ENCODE peak calls at places on chromosome 2, in eight cellular contexts. A is EL; R is erythroblast; W is stimulated activated CD4-positive, alpha-beta T cell treated with anti-CD3 and anti-CD28 coated beads, Interleukin-15, amount 100 ng/mL, for 1 hour; C is H7; F is activated T-helper 1 cell treated with anti-CD3 and anti-CD28 coated beads, Interleukin-2, amount 50 U/mL, for 16 hours; N is sigmoid colon; O is anterior cingulate cortex. M is an unnamed sample.

GRCh38 chr2:148459300-148459891 is 185.2 kb upstream of the EPC2 start:
- DNase-seq in A (peak; percentile 13), R (no peak), W (no peak), C (no peak), F (no peak), N (no peak), O (no peak), M (no peak)

GRCh38 chr2:23521060-23521459 is 136.1 kb downstream of the KLHL29 start:
- DNase-seq in A (no peak), R (no peak), W (no peak), C (peak; percentile 54), F (no peak), N (no peak), O (no peak), M (no peak)

GRCh38 chr2:62314291-62314690 is 118.4 kb downstream of the B3GNT2 start:
- DNase-seq in A (no peak), R (no peak), W (no peak), C (no peak), F (no peak), N (no peak), O (no peak), M (no peak)

GRCh38 chr2:98800330-98801064 is 69.6 kb upstream of the MGAT4A start:
- DNase-seq in A (no peak), R (no peak), W (no peak), C (no peak), F (no peak), N (no peak), O (no peak), M (no peak)

GRCh38 chr2:71670430-71670795 is 217.1 kb downstream of the DYSF start:
- DNase-seq in A (no peak), R (no peak), W (no peak), C (no peak), F (no peak), N (peak; percentile 58), O (no peak), M (no peak)

GRCh38 chr2:232416521-232417470 is 10.2 kb downstream of the ALPG start:
- DNase-seq in A (no peak), R (no peak), W (no peak), C (peak; percentile 37), F (no peak), N (peak; percentile 54), O (no peak), M (peak; percentile 29)

GRCh38 chr2:239226677-239227076 is 174.1 kb downstream of the HDAC4 start:
- DNase-seq in A (no peak), R (no peak), W (no peak), C (no peak), F (no peak), N (peak; percentile 66), O (no peak), M (no peak)

GRCh38 chr2:671072-671471 is 6.1 kb downstream of the TMEM18 start:
- DNase-seq in A (no peak), R (no peak), W (no peak), C (no peak), F (no peak), N (no peak), O (no peak), M (no peak)

GRCh38 chr2:52340185-52340584 is 1308.3 kb upstream of the NRXN1 start:
- DNase-seq in A (no peak), R (no peak), W (no peak), C (no peak), F (no peak), N (no peak), O (no peak), M (no peak)

GRCh38 chr2:74548919-74549684 is 4.6 kb downstream of the LOXL3 start:
- DNase-seq in A (peak; percentile 70), R (peak; percentile 81), W (no peak), C (peak; percentile 92), F (no peak), N (peak; percentile 83), O (peak; percentile 12), M (peak; percentile 91)

GRCh38 chr2:164458801-164459200 is 162.5 kb downstream of the GRB14 start:
- DNase-seq in A (no peak), R (no peak), W (no peak), C (peak; percentile 17), F (no peak), N (no peak), O (no peak), M (no peak)

GRCh38 chr2:105294844-105295481 is 34.6 kb downstream of the TGFBRAP1 start:
- DNase-seq in A (peak; percentile 64), R (peak; percentile 74), W (no peak), C (peak; percentile 82), F (no peak), N (no peak), O (peak; percentile 55), M (peak; percentile 52)

GRCh38 chr2:220332886-220333285 is 705.5 kb downstream of the SLC4A3 start:
- DNase-seq in A (no peak), R (no peak), W (no peak), C (no peak), F (no peak), N (no peak), O (no peak), M (no peak)